ENCODE peak calls at places on chromosomes 1 and 21, in five cellular contexts. B is MM.1S, N is body of pancreas, V is astrocyte, C is Calu3. R is an unnamed sample.

GRCh38 chr1:226215239-226215638 is 8.2 kb upstream of the MIXL1 start:
- DNase-seq in B (no peak), N (no peak), V (no peak), C (no peak), R (no peak)

GRCh38 chr1:193437785-193438184 is 251.4 kb upstream of the B3GALT2 start:
- DNase-seq in B (peak), N (no peak), V (no peak), C (no peak), R (peak)

GRCh38 chr1:10628685-10629084 is 153.9 kb downstream of the PEX14 start:
- DNase-seq in B (no peak), N (peak), V (peak), C (no peak), R (no peak)

GRCh38 chr1:204432708-204433107 is 21.1 kb upstream of the PPP1R15B start:
- DNase-seq in B (no peak), N (no peak), V (no peak), C (no peak), R (no peak)

GRCh38 chr1:8540266-8540926 is 222.5 kb downstream of the SLC45A1 start:
- DNase-seq in B (no peak), N (no peak), V (peak), C (no peak), R (no peak)

GRCh38 chr1:229756666-229757065 is 130.6 kb downstream of the URB2 start:
- DNase-seq in B (peak), N (no peak), V (peak), C (peak), R (no peak)

GRCh38 chr1:64766385-64766784 is 21.5 kb downstream of the RAVER2 start:
- DNase-seq in B (no peak), N (no peak), V (no peak), C (no peak), R (no peak)

GRCh38 chr1:227343727-227344551 is 25.6 kb upstream of the CDC42BPA start:
- DNase-seq in B (no peak), N (no peak), V (peak), C (no peak), R (no peak)

GRCh38 chr1:205109269-205109668 is 12.5 kb downstream of the RBBP5 start:
- DNase-seq in B (no peak), N (no peak), V (no peak), C (no peak), R (no peak)

GRCh38 chr1:91827094-91828006 is 58.6 kb downstream of the TGFBR3 start:
- DNase-seq in B (no peak), N (peak), V (no peak), C (peak), R (no peak)

GRCh38 chr1:66951513-66951912 is 26.7 kb downstream of the MIER1 start:
- DNase-seq in B (no peak), N (no peak), V (peak), C (no peak), R (no peak)

GRCh38 chr1:156704930-156705320 is 458 bp downstream of the CRABP2 start:
- DNase-seq in B (no peak), N (peak), V (peak), C (peak), R (no peak)

GRCh38 chr1:113199718-113200455 is 126.9 kb downstream of the LRIG2 start:
- DNase-seq in B (no peak), N (no peak), V (no peak), C (no peak), R (no peak)

GRCh38 chr1:244397086-244397485 is 54.6 kb downstream of the ADSS2 start:
- DNase-seq in B (no peak), N (no peak), V (no peak), C (no peak), R (no peak)
- TF ChIP-seq CTCF in B (no peak), N (no peak), V (no peak), C (no peak), R (no peak)

GRCh38 chr21:45248301-45248892 is 39.3 kb downstream of the POFUT2 start:
- DNase-seq in B (no peak), N (no peak), V (no peak), C (no peak), R (no peak)
- TF ChIP-seq CTCF in B (no peak), N (no peak), V (no peak), C (no peak), R (no peak)

GRCh38 chr1:47527653-47528272 is 89.9 kb downstream of the FOXD2 start:
- DNase-seq in B (no peak), N (peak), V (no peak), C (peak), R (no peak)
- TF ChIP-seq CTCF in B (peak), N (peak), V (no peak), C (peak), R (no peak)

DNA sequence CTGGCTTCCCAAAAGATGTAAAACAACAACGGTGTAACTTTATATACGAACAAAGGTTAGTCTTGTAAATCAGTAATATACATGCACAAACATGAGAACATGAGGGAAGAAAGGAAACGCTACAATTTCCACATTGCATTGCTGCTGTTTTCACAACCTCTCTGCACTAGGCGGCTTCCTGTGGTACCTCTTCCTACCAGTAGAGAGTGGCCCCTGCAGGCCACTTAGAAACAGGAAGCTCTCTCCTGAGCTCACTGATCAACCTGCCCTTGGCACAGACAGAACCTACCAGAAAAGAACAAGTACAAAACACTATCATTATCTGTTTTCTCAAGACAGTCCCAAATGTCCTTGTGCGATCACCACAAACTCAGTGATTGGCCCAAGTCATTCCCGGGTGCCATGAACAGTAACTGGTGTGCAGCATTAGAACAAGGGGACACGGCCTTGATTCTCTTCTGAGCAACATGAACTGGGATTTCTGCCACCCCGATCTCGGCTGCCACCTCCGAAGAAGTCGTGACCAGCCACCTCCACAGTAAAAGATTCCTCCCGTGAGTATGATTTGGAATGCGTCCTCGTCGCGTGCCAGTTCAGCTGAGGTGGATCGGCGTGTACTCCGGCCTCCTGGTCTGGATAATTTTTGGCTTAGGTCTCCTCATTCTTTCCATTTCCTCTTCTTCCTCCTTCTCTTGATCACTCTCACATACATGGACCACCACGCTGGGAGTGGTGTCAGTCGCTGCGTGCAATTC is 5.7 kb upstream of the KCNE1 start:
- DNase-seq in B (peak), N (no peak), V (no peak), C (no peak), R (no peak)
- TF ChIP-seq CTCF in B (peak), N (peak), V (no peak), C (no peak), R (no peak)

DNA sequence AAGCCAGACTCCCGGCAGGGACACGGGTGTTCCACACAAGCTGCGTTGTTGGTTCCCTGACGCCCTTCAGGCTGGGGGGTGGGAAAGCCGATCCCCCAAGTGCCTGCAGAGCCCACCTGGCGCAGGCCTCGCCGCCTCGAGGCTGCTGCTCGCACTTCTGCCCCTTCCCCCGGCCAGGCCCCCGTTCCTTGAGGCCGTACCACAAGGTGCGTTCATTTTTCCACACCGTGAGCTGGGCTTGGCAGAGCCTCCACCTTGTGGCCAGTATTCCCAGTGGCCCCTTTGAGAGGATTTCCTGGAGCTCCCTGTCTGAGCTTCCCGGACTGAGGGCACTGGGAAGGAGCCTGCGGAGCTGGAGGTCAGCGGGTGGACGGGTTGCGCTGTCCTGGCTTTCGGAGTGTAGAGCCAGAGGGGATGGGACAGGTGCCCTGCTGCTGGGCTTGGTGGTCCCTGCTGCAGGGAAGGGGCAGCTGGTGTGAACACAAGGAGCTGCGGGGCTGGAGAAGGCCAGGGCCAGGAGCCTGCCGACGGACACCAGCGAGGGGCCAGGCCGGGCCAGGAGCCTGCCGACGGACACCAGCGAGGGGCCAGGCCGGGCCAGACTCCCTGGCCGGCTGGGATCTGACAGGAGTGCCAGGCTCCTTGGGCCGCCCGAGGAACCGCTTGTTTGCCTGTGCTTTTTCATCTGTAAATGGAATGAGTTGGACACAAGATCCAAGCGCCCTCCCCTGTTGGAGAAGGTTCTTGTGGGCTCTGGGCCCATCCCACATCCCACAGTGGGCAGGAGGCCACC is 18.4 kb downstream of the PDXK start:
- DNase-seq in B (no peak), N (no peak), V (no peak), C (no peak), R (no peak)
- TF ChIP-seq CTCF in B (no peak), N (no peak), V (no peak), C (no peak), R (no peak)

GRCh38 chr1:159056069-159056698 is 20.4 kb downstream of the AIM2 start:
- DNase-seq in B (no peak), N (no peak), V (no peak), C (no peak), R (no peak)
- TF ChIP-seq CTCF in B (peak), N (no peak), V (no peak), C (no peak), R (no peak)

GRCh38 chr1:94417962-94418663 is at the start of gene ABCD3:
- DNase-seq in B (peak), N (peak), V (peak), C (peak), R (peak)
- TF ChIP-seq CTCF in B (no peak), N (no peak), V (no peak), C (no peak), R (no peak)

GRCh38 chr1:36665478-36666080 is 182.9 kb upstream of the CSF3R start:
- DNase-seq in B (peak), N (no peak), V (no peak), C (no peak), R (no peak)
- TF ChIP-seq CTCF in B (no peak), N (no peak), V (no peak), C (no peak), R (no peak)

GRCh38 chr1:235597867-235598553 is 51.6 kb downstream of the GNG4 start:
- DNase-seq in B (no peak), N (no peak), V (peak), C (peak), R (no peak)
- TF ChIP-seq CTCF in B (peak), N (no peak), V (peak), C (peak), R (no peak)

GRCh38 chr1:7287013-7287412 is 484.1 kb upstream of the VAMP3 start:
- DNase-seq in B (no peak), N (no peak), V (no peak), C (no peak), R (no peak)
- TF ChIP-seq CTCF in B (no peak), N (no peak), V (no peak), C (no peak), R (no peak)

R was measured in GM20000.